ENCODE peak calls at places on chromosomes 5 and 9, in eight cellular contexts. One of them, this sample, is unnamed.

GRCh38 chr5:15533124-15533893 is 33.3 kb downstream of the FBXL7 start:
- DNase-seq in stomach: no peak
- DNase-seq in stimulated activated naive CD4-positive, alpha-beta T cell: no peak
- DNase-seq in NCI-H748 treated with DMSO at 0.1 percent for 48 hours: no peak
- DNase-seq in GM12892: no peak
- DNase-seq in stimulated activated CD8-positive, alpha-beta memory T cell treated with anti-CD3 and anti-CD28 coated beads, Interleukin-15, amount 100 ng/mL, for 1 hour: no peak
- DNase-seq in GM23338: no peak
- DNase-seq in COR-L47: no peak
- DNase-seq in this sample: no peak

GRCh38 chr5:143397302-143398052 is 6.0 kb downstream of the NR3C1 start:
- DNase-seq in stomach: no peak
- DNase-seq in stimulated activated naive CD4-positive, alpha-beta T cell: no peak
- DNase-seq in NCI-H748 treated with DMSO at 0.1 percent for 48 hours: no peak
- DNase-seq in GM12892: no peak
- DNase-seq in stimulated activated CD8-positive, alpha-beta memory T cell treated with anti-CD3 and anti-CD28 coated beads, Interleukin-15, amount 100 ng/mL, for 1 hour: no peak
- DNase-seq in GM23338: no peak
- DNase-seq in COR-L47: no peak
- DNase-seq in this sample: no peak

GRCh38 chr5:168118042-168118668 is 173.3 kb upstream of the WWC1 start:
- DNase-seq in stomach: no peak
- DNase-seq in stimulated activated naive CD4-positive, alpha-beta T cell: no peak
- DNase-seq in NCI-H748 treated with DMSO at 0.1 percent for 48 hours: peak
- DNase-seq in GM12892: no peak
- DNase-seq in stimulated activated CD8-positive, alpha-beta memory T cell treated with anti-CD3 and anti-CD28 coated beads, Interleukin-15, amount 100 ng/mL, for 1 hour: no peak
- DNase-seq in GM23338: no peak
- DNase-seq in COR-L47: no peak
- DNase-seq in this sample: no peak

GRCh38 chr5:54851449-54851848 is 133.9 kb downstream of the ESM1 start:
- DNase-seq in stomach: no peak
- DNase-seq in stimulated activated naive CD4-positive, alpha-beta T cell: no peak
- DNase-seq in NCI-H748 treated with DMSO at 0.1 percent for 48 hours: no peak
- DNase-seq in GM12892: no peak
- DNase-seq in stimulated activated CD8-positive, alpha-beta memory T cell treated with anti-CD3 and anti-CD28 coated beads, Interleukin-15, amount 100 ng/mL, for 1 hour: no peak
- DNase-seq in GM23338: no peak
- DNase-seq in COR-L47: no peak
- DNase-seq in this sample: no peak

GRCh38 chr9:93774331-93775102 is 180.6 kb downstream of the BARX1 start:
- DNase-seq in stomach: no peak
- DNase-seq in stimulated activated naive CD4-positive, alpha-beta T cell: no peak
- DNase-seq in NCI-H748 treated with DMSO at 0.1 percent for 48 hours: no peak
- DNase-seq in GM12892: no peak
- DNase-seq in stimulated activated CD8-positive, alpha-beta memory T cell treated with anti-CD3 and anti-CD28 coated beads, Interleukin-15, amount 100 ng/mL, for 1 hour: no peak
- DNase-seq in GM23338: no peak
- DNase-seq in COR-L47: no peak
- DNase-seq in this sample: no peak

GRCh38 chr9:108885643-108886348 is 23.7 kb downstream of the ACTL7A start:
- DNase-seq in stomach: no peak
- DNase-seq in stimulated activated naive CD4-positive, alpha-beta T cell: no peak
- DNase-seq in NCI-H748 treated with DMSO at 0.1 percent for 48 hours: peak
- DNase-seq in GM12892: peak
- DNase-seq in stimulated activated CD8-positive, alpha-beta memory T cell treated with anti-CD3 and anti-CD28 coated beads, Interleukin-15, amount 100 ng/mL, for 1 hour: no peak
- DNase-seq in GM23338: no peak
- DNase-seq in COR-L47: peak
- DNase-seq in this sample: no peak

GRCh38 chr5:149374801-149375200 is 4.3 kb downstream of the IL17B start:
- DNase-seq in stomach: no peak
- DNase-seq in stimulated activated naive CD4-positive, alpha-beta T cell: no peak
- DNase-seq in NCI-H748 treated with DMSO at 0.1 percent for 48 hours: no peak
- DNase-seq in GM12892: no peak
- DNase-seq in stimulated activated CD8-positive, alpha-beta memory T cell treated with anti-CD3 and anti-CD28 coated beads, Interleukin-15, amount 100 ng/mL, for 1 hour: no peak
- DNase-seq in GM23338: no peak
- DNase-seq in COR-L47: no peak
- DNase-seq in this sample: no peak

GRCh38 chr9:93577940-93578682 is 1.7 kb downstream of the PHF2 start:
- DNase-seq in stomach: peak
- DNase-seq in stimulated activated naive CD4-positive, alpha-beta T cell: no peak
- DNase-seq in NCI-H748 treated with DMSO at 0.1 percent for 48 hours: no peak
- DNase-seq in GM12892: no peak
- DNase-seq in stimulated activated CD8-positive, alpha-beta memory T cell treated with anti-CD3 and anti-CD28 coated beads, Interleukin-15, amount 100 ng/mL, for 1 hour: no peak
- DNase-seq in GM23338: no peak
- DNase-seq in COR-L47: no peak
- DNase-seq in this sample: peak

GRCh38 chr9:86097510-86098224 is 1.7 kb downstream of the GOLM1 start:
- DNase-seq in stomach: no peak
- DNase-seq in stimulated activated naive CD4-positive, alpha-beta T cell: no peak
- DNase-seq in NCI-H748 treated with DMSO at 0.1 percent for 48 hours: peak
- DNase-seq in GM12892: no peak
- DNase-seq in stimulated activated CD8-positive, alpha-beta memory T cell treated with anti-CD3 and anti-CD28 coated beads, Interleukin-15, amount 100 ng/mL, for 1 hour: no peak
- DNase-seq in GM23338: peak
- DNase-seq in COR-L47: peak
- DNase-seq in this sample: no peak

GRCh38 chr5:174323878-174324281 is 278.4 kb downstream of the NSG2 start:
- DNase-seq in stomach: no peak
- DNase-seq in stimulated activated naive CD4-positive, alpha-beta T cell: no peak
- DNase-seq in NCI-H748 treated with DMSO at 0.1 percent for 48 hours: peak
- DNase-seq in GM12892: peak
- DNase-seq in stimulated activated CD8-positive, alpha-beta memory T cell treated with anti-CD3 and anti-CD28 coated beads, Interleukin-15, amount 100 ng/mL, for 1 hour: no peak
- DNase-seq in GM23338: peak
- DNase-seq in COR-L47: peak
- DNase-seq in this sample: peak

GRCh38 chr5:143258559-143259253 is 144.8 kb downstream of the NR3C1 start:
- DNase-seq in stomach: no peak
- DNase-seq in stimulated activated naive CD4-positive, alpha-beta T cell: no peak
- DNase-seq in NCI-H748 treated with DMSO at 0.1 percent for 48 hours: no peak
- DNase-seq in GM12892: no peak
- DNase-seq in stimulated activated CD8-positive, alpha-beta memory T cell treated with anti-CD3 and anti-CD28 coated beads, Interleukin-15, amount 100 ng/mL, for 1 hour: no peak
- DNase-seq in GM23338: no peak
- DNase-seq in COR-L47: no peak
- DNase-seq in this sample: no peak

GRCh38 chr9:18666348-18666747 is 192.4 kb downstream of the ADAMTSL1 start:
- DNase-seq in stomach: no peak
- DNase-seq in stimulated activated naive CD4-positive, alpha-beta T cell: no peak
- DNase-seq in NCI-H748 treated with DMSO at 0.1 percent for 48 hours: no peak
- DNase-seq in GM12892: no peak
- DNase-seq in stimulated activated CD8-positive, alpha-beta memory T cell treated with anti-CD3 and anti-CD28 coated beads, Interleukin-15, amount 100 ng/mL, for 1 hour: no peak
- DNase-seq in GM23338: no peak
- DNase-seq in COR-L47: no peak
- DNase-seq in this sample: no peak

GRCh38 chr9:73081979-73082657 is 69.5 kb upstream of the ANXA1 start:
- DNase-seq in stomach: no peak
- DNase-seq in stimulated activated naive CD4-positive, alpha-beta T cell: no peak
- DNase-seq in NCI-H748 treated with DMSO at 0.1 percent for 48 hours: peak
- DNase-seq in GM12892: peak
- DNase-seq in stimulated activated CD8-positive, alpha-beta memory T cell treated with anti-CD3 and anti-CD28 coated beads, Interleukin-15, amount 100 ng/mL, for 1 hour: no peak
- DNase-seq in GM23338: peak
- DNase-seq in COR-L47: peak
- DNase-seq in this sample: no peak

GRCh38 chr5:157232706-157233105 is 33.2 kb upstream of the CYFIP2 start:
- DNase-seq in stomach: no peak
- DNase-seq in stimulated activated naive CD4-positive, alpha-beta T cell: no peak
- DNase-seq in NCI-H748 treated with DMSO at 0.1 percent for 48 hours: no peak
- DNase-seq in GM12892: no peak
- DNase-seq in stimulated activated CD8-positive, alpha-beta memory T cell treated with anti-CD3 and anti-CD28 coated beads, Interleukin-15, amount 100 ng/mL, for 1 hour: no peak
- DNase-seq in GM23338: no peak
- DNase-seq in COR-L47: no peak
- DNase-seq in this sample: no peak

GRCh38 chr5:150734579-150735384 is 24.0 kb downstream of the DCTN4 start:
- DNase-seq in stomach: peak
- DNase-seq in stimulated activated naive CD4-positive, alpha-beta T cell: no peak
- DNase-seq in NCI-H748 treated with DMSO at 0.1 percent for 48 hours: no peak
- DNase-seq in GM12892: peak
- DNase-seq in stimulated activated CD8-positive, alpha-beta memory T cell treated with anti-CD3 and anti-CD28 coated beads, Interleukin-15, amount 100 ng/mL, for 1 hour: no peak
- DNase-seq in GM23338: peak
- DNase-seq in COR-L47: no peak
- DNase-seq in this sample: no peak

GRCh38 chr9:35705372-35705771 is 15.6 kb upstream of the TPM2 start:
- DNase-seq in stomach: no peak
- DNase-seq in stimulated activated naive CD4-positive, alpha-beta T cell: no peak
- DNase-seq in NCI-H748 treated with DMSO at 0.1 percent for 48 hours: no peak
- DNase-seq in GM12892: no peak
- DNase-seq in stimulated activated CD8-positive, alpha-beta memory T cell treated with anti-CD3 and anti-CD28 coated beads, Interleukin-15, amount 100 ng/mL, for 1 hour: no peak
- DNase-seq in GM23338: no peak
- DNase-seq in COR-L47: no peak
- DNase-seq in this sample: no peak

GRCh38 chr9:2469681-2470141 is 151.9 kb upstream of the VLDLR start:
- DNase-seq in stomach: peak
- DNase-seq in stimulated activated naive CD4-positive, alpha-beta T cell: no peak
- DNase-seq in NCI-H748 treated with DMSO at 0.1 percent for 48 hours: no peak
- DNase-seq in GM12892: no peak
- DNase-seq in stimulated activated CD8-positive, alpha-beta memory T cell treated with anti-CD3 and anti-CD28 coated beads, Interleukin-15, amount 100 ng/mL, for 1 hour: no peak
- DNase-seq in GM23338: peak
- DNase-seq in COR-L47: peak
- DNase-seq in this sample: no peak

GRCh38 chr5:31531543-31531887 is 378 bp downstream of the DROSHA start:
- DNase-seq in stomach: peak
- DNase-seq in stimulated activated naive CD4-positive, alpha-beta T cell: no peak
- DNase-seq in NCI-H748 treated with DMSO at 0.1 percent for 48 hours: peak
- DNase-seq in GM12892: peak
- DNase-seq in stimulated activated CD8-positive, alpha-beta memory T cell treated with anti-CD3 and anti-CD28 coated beads, Interleukin-15, amount 100 ng/mL, for 1 hour: no peak
- DNase-seq in GM23338: no peak
- DNase-seq in COR-L47: no peak
- DNase-seq in this sample: no peak

GRCh38 chr5:84870369-84870768 is 485.7 kb upstream of the EDIL3 start:
- DNase-seq in stomach: no peak
- DNase-seq in stimulated activated naive CD4-positive, alpha-beta T cell: no peak
- DNase-seq in NCI-H748 treated with DMSO at 0.1 percent for 48 hours: no peak
- DNase-seq in GM12892: no peak
- DNase-seq in stimulated activated CD8-positive, alpha-beta memory T cell treated with anti-CD3 and anti-CD28 coated beads, Interleukin-15, amount 100 ng/mL, for 1 hour: no peak
- DNase-seq in GM23338: no peak
- DNase-seq in COR-L47: no peak
- DNase-seq in this sample: no peak

GRCh38 chr9:12253941-12254340 is 439.2 kb upstream of the TYRP1 start:
- DNase-seq in stomach: no peak
- DNase-seq in stimulated activated naive CD4-positive, alpha-beta T cell: no peak
- DNase-seq in NCI-H748 treated with DMSO at 0.1 percent for 48 hours: no peak
- DNase-seq in GM12892: no peak
- DNase-seq in stimulated activated CD8-positive, alpha-beta memory T cell treated with anti-CD3 and anti-CD28 coated beads, Interleukin-15, amount 100 ng/mL, for 1 hour: no peak
- DNase-seq in GM23338: no peak
- DNase-seq in COR-L47: no peak
- DNase-seq in this sample: no peak

GRCh38 chr9:8845808-8846207 is 1046.2 kb upstream of the DMAC1 start:
- DNase-seq in stomach: no peak
- DNase-seq in stimulated activated naive CD4-positive, alpha-beta T cell: no peak
- DNase-seq in NCI-H748 treated with DMSO at 0.1 percent for 48 hours: no peak
- DNase-seq in GM12892: no peak
- DNase-seq in stimulated activated CD8-positive, alpha-beta memory T cell treated with anti-CD3 and anti-CD28 coated beads, Interleukin-15, amount 100 ng/mL, for 1 hour: no peak
- DNase-seq in GM23338: no peak
- DNase-seq in COR-L47: peak
- DNase-seq in this sample: no peak

GRCh38 chr5:118918232-118918631 is 70.1 kb downstream of the DTWD2 start:
- DNase-seq in stomach: no peak
- DNase-seq in stimulated activated naive CD4-positive, alpha-beta T cell: no peak
- DNase-seq in NCI-H748 treated with DMSO at 0.1 percent for 48 hours: no peak
- DNase-seq in GM12892: no peak
- DNase-seq in stimulated activated CD8-positive, alpha-beta memory T cell treated with anti-CD3 and anti-CD28 coated beads, Interleukin-15, amount 100 ng/mL, for 1 hour: no peak
- DNase-seq in GM23338: no peak
- DNase-seq in COR-L47: no peak
- DNase-seq in this sample: no peak

GRCh38 chr5:14186132-14186830 is 43.1 kb downstream of the TRIO start:
- DNase-seq in stomach: no peak
- DNase-seq in stimulated activated naive CD4-positive, alpha-beta T cell: no peak
- DNase-seq in NCI-H748 treated with DMSO at 0.1 percent for 48 hours: no peak
- DNase-seq in GM12892: no peak
- DNase-seq in stimulated activated CD8-positive, alpha-beta memory T cell treated with anti-CD3 and anti-CD28 coated beads, Interleukin-15, amount 100 ng/mL, for 1 hour: no peak
- DNase-seq in GM23338: no peak
- DNase-seq in COR-L47: no peak
- DNase-seq in this sample: no peak

GRCh38 chr9:112404367-112404979 is 24.6 kb downstream of the HSDL2 start:
- DNase-seq in stomach: no peak
- DNase-seq in stimulated activated naive CD4-positive, alpha-beta T cell: no peak
- DNase-seq in NCI-H748 treated with DMSO at 0.1 percent for 48 hours: no peak
- DNase-seq in GM12892: no peak
- DNase-seq in stimulated activated CD8-positive, alpha-beta memory T cell treated with anti-CD3 and anti-CD28 coated beads, Interleukin-15, amount 100 ng/mL, for 1 hour: no peak
- DNase-seq in GM23338: no peak
- DNase-seq in COR-L47: no peak
- DNase-seq in this sample: no peak

GRCh38 chr9:96048954-96049831 is 173.7 kb downstream of the ERCC6L2 start:
- DNase-seq in stomach: peak
- DNase-seq in stimulated activated naive CD4-positive, alpha-beta T cell: no peak
- DNase-seq in NCI-H748 treated with DMSO at 0.1 percent for 48 hours: no peak
- DNase-seq in GM12892: no peak
- DNase-seq in stimulated activated CD8-positive, alpha-beta memory T cell treated with anti-CD3 and anti-CD28 coated beads, Interleukin-15, amount 100 ng/mL, for 1 hour: no peak
- DNase-seq in GM23338: no peak
- DNase-seq in COR-L47: no peak
- DNase-seq in this sample: no peak

GRCh38 chr5:139061274-139061673 is 136.9 kb downstream of the SIL1 start:
- DNase-seq in stomach: peak
- DNase-seq in stimulated activated naive CD4-positive, alpha-beta T cell: no peak
- DNase-seq in NCI-H748 treated with DMSO at 0.1 percent for 48 hours: no peak
- DNase-seq in GM12892: no peak
- DNase-seq in stimulated activated CD8-positive, alpha-beta memory T cell treated with anti-CD3 and anti-CD28 coated beads, Interleukin-15, amount 100 ng/mL, for 1 hour: no peak
- DNase-seq in GM23338: no peak
- DNase-seq in COR-L47: no peak
- DNase-seq in this sample: no peak

GRCh38 chr9:93612796-93613154 is 36.4 kb downstream of the PHF2 start:
- DNase-seq in stomach: no peak
- DNase-seq in stimulated activated naive CD4-positive, alpha-beta T cell: no peak
- DNase-seq in NCI-H748 treated with DMSO at 0.1 percent for 48 hours: no peak
- DNase-seq in GM12892: no peak
- DNase-seq in stimulated activated CD8-positive, alpha-beta memory T cell treated with anti-CD3 and anti-CD28 coated beads, Interleukin-15, amount 100 ng/mL, for 1 hour: no peak
- DNase-seq in GM23338: no peak
- DNase-seq in COR-L47: peak
- DNase-seq in this sample: no peak

This sample was measured in 8988T.